ENCODE peak calls at places on chromosomes 2 and 18, in ten cellular contexts. O is endothelial cell of umbilical vein, Q is OCI-LY7, F is left ventricle myocardium inferior, A is colonic mucosa, T is dorsolateral prefrontal cortex, D is PC-3, H is heart left ventricle, N is tibial artery, K is GM23248. E is an unnamed sample.

GRCh38 chr18:23143871-23144270 is 8.6 kb downstream of the CABLES1 start:
- DNase-seq in H (no peak), N (no peak), T (peak), Q (no peak), F (no peak), K (no peak), A (no peak), D (no peak), O (no peak), E (no peak)

GRCh38 chr2:169013628-169014026 is 17.5 kb downstream of the ABCB11 start:
- DNase-seq in O (no peak), Q (no peak), A (no peak), D (no peak), N (no peak), H (no peak), F (no peak), T (no peak), K (no peak), E (no peak)

GRCh38 chr2:199443589-199444130 is 14.1 kb downstream of the SATB2 start:
- DNase-seq in O (no peak), K (peak), H (no peak), D (peak), A (no peak), F (no peak), N (no peak), T (no peak), Q (no peak), E (no peak)

GRCh38 chr2:216754812-216755211 is 59.5 kb upstream of the IGFBP5 start:
- DNase-seq in F (no peak), Q (no peak), D (no peak), A (no peak), N (no peak), K (no peak), O (no peak), T (no peak), H (no peak), E (no peak)

GRCh38 chr2:128325665-128326181 is 7.1 kb upstream of the HS6ST1 start:
- DNase-seq in N (no peak), T (peak), F (peak), K (no peak), O (no peak), H (peak), Q (no peak), D (no peak), A (no peak), E (no peak)

GRCh38 chr18:8982416-8983183 is 119.9 kb upstream of the NDUFV2 start:
- DNase-seq in T (no peak), N (no peak), O (peak), D (peak), H (no peak), K (peak), A (peak), Q (peak), F (no peak), E (peak)

GRCh38 chr2:65045651-65046050 is 10.6 kb upstream of the CEP68 start:
- DNase-seq in O (no peak), H (no peak), D (no peak), K (no peak), A (no peak), Q (no peak), N (no peak), T (no peak), F (no peak), E (no peak)

GRCh38 chr2:24825883-24826800 is 32.9 kb downstream of the CENPO start:
- DNase-seq in Q (peak), A (no peak), F (no peak), T (no peak), K (no peak), N (no peak), O (peak), D (peak), H (no peak), E (no peak)

GRCh38 chr2:28257182-28257581 is 135.5 kb upstream of the FOSL2 start:
- DNase-seq in O (no peak), N (no peak), A (no peak), Q (no peak), D (no peak), T (no peak), H (no peak), K (no peak), F (no peak), E (no peak)

GRCh38 chr2:207995887-207996286 is 29.4 kb downstream of the PLEKHM3 start:
- DNase-seq in H (no peak), F (no peak), T (no peak), O (no peak), A (no peak), Q (no peak), N (no peak), D (no peak), K (peak), E (no peak)

GRCh38 chr18:8946046-8946838 is 156.3 kb upstream of the NDUFV2 start:
- DNase-seq in Q (no peak), T (no peak), H (no peak), D (peak), A (no peak), F (no peak), N (no peak), K (peak), O (no peak), E (peak)

GRCh38 chr2:231277962-231278361 is 79.5 kb downstream of the ARMC9 start:
- DNase-seq in N (no peak), Q (no peak), F (no peak), O (no peak), H (no peak), K (no peak), A (no peak), T (no peak), D (no peak), E (no peak)

GRCh38 chr2:46170611-46171385 is 126.4 kb upstream of the EPAS1 start:
- DNase-seq in H (no peak), K (no peak), Q (no peak), A (no peak), D (no peak), T (no peak), F (no peak), N (no peak), O (peak), E (no peak)

GRCh38 chr18:32095156-32095555 is 3.5 kb downstream of the RNF138 start:
- DNase-seq in K (no peak), O (no peak), N (no peak), H (no peak), A (no peak), D (no peak), T (no peak), F (no peak), Q (no peak), E (no peak)

GRCh38 chr2:29223851-29224692 is 108.9 kb downstream of the CLIP4 start:
- DNase-seq in A (peak), K (peak), F (no peak), O (peak), D (peak), N (peak), H (no peak), T (peak), Q (no peak), E (peak)

GRCh38 chr18:47075098-47075883 is 39.9 kb upstream of the ELOA2 start:
- DNase-seq in Q (no peak), A (peak), N (no peak), T (no peak), D (peak), O (no peak), F (no peak), K (no peak), H (no peak), E (no peak)

DNA sequence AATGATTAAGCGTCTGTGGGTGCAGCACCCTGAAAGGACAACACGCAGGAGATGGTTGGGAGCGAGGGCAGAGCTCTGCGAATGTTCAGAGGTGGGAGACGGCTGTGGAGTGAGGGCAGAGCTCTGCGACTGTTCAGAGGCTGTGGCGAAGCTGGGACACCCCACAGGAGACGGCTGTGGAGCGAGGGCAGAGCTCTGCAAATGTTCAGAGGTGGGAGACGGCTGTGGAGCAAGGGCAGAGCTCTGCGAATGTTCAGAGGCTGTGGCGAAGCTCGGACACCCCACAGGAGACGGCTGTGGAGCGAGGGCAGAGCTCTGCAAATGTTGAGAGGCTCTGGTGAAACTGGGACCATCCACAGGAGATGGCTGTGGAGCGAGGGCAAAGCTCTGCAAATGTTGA is 40.0 kb upstream of the SNTG2 start:
- DNase-seq in K (no peak), H (no peak), Q (no peak), O (no peak), A (no peak), N (no peak), T (no peak), F (no peak), D (no peak), E (no peak)
- H3K4me3 ChIP-seq in K (no peak), H (no peak), Q (no peak), O (no peak), A (no peak), N (no peak), T (no peak), F (no peak), D (no peak), E (no peak)

GRCh38 chr2:132392211-132392610 is 24.4 kb upstream of the GPR39 start:
- DNase-seq in N (no peak), F (no peak), K (no peak), D (no peak), Q (no peak), H (no peak), A (no peak), T (no peak), O (no peak), E (no peak)
- H3K27ac ChIP-seq in N (no peak), F (no peak), K (no peak), D (no peak), Q (no peak), H (no peak), A (no peak), T (no peak), O (no peak), E (no peak)

DNA sequence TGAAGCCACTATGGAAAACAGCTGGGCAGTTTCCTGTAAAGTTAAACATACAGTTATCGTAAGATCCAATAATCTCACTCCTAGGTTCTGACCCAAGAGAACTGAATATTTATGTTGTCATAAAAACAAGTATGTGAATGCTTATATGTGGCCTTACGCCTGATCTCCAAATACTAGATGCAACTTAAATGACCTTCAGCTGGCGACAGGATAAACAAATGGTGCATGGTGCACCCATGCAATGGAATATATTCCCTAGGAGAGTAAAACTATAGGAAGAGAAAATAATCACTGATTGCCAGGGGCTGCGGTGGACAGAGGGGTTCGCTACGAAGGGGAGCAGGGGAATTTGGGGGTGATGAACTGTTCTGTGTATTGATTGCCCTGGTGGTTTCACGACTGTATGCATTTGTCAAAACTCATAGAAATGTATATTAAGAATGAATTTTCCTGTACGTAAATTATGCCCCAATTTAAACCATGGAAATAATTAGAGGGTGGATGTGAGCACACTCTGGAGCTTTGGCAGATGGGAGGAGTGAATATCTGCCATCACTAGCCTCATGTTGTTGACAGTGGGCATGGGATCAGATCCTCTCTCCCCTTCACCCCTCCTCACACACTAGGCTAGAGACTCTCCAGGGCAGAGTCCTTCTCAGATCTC is 100.8 kb upstream of the MYCN start:
- DNase-seq in Q (no peak), A (no peak), T (no peak), N (no peak), F (no peak), H (no peak), K (no peak), O (no peak), D (no peak), E (no peak)
- H3K4me3 ChIP-seq in Q (no peak), A (no peak), T (no peak), N (no peak), F (no peak), H (no peak), K (no peak), O (no peak), D (no peak), E (no peak)

GRCh38 chr18:7562491-7562890 is 4.6 kb upstream of the PTPRM start:
- DNase-seq in D (no peak), H (no peak), N (no peak), F (no peak), K (no peak), T (no peak), A (no peak), O (no peak), Q (no peak), E (no peak)

GRCh38 chr18:7558769-7559168 is 8.3 kb upstream of the PTPRM start:
- DNase-seq in N (no peak), O (no peak), Q (no peak), D (no peak), T (no peak), A (no peak), K (no peak), F (no peak), H (no peak), E (no peak)

GRCh38 chr18:7557891-7558454 is 9.1 kb upstream of the PTPRM start:
- DNase-seq in H (no peak), Q (no peak), O (peak), A (no peak), F (no peak), K (no peak), D (no peak), N (no peak), T (no peak), E (no peak)

GRCh38 chr18:7561907-7562460 is 5.1 kb upstream of the PTPRM start:
- DNase-seq in Q (no peak), N (no peak), O (peak), T (no peak), F (no peak), H (no peak), D (peak), A (no peak), K (no peak), E (no peak)

DNA sequence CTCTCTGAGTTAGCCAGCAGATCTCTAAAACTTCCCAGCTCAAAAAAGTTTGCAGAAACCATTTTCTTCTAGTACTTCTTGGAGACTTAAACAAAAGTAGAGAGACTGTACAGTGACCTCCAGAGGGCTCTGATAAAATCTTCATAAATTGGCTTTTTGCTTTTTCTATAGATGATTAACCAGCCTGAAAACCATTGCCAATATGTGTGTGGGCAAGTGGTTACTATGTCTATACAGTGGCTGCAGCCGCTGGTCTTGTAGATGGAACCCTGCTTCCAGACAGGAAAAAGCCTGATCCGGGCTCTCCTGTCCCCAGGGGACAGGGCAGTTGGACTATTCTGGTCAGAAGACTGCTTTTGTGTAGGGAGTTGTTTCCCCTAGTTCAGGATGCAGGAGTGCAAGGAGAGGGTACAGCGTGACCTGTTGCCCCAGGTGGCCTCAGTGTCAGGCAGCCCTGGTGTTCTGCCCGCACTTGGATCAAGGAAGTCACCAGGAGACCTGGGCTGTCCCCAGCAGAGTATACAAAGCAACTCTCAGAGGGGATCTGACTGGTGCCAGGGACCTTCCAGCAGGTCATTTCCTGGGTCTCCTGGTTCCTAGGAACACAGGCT is 7.3 kb upstream of the PTPRM start:
- DNase-seq in Q (no peak), N (no peak), H (peak), A (no peak), F (no peak), T (no peak), D (peak), O (no peak), K (no peak), E (no peak)
- H3K27ac ChIP-seq in Q (no peak), N (no peak), H (no peak), A (no peak), F (peak), T (no peak), D (no peak), O (no peak), K (no peak), E (no peak)

DNA sequence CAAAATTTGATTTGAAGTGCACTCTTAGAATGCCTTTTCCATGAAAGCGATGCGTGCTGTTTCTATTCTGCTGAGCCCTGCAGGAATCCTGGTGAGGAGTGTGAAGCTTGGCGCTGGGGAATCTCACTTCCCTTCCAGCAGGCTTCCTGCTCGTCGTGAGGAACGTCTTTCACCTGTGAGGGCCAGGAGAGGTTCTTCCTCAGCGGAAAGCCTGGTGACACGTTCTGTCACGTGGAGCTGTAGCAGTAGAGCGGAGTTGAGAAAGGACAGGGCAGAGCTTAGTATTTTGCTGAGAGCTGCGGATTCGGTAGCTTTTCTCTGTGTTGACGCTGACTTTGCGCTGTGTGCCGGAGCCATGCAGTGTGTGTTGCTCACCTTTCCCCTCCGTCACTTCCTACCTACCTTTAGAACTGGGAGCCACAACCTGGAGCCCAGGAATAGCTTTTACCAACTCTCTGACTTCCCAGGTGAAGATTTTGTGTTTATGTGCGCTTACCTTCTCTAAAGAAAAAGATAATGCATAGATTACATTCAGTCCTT is 294.8 kb downstream of the PTGR3 start:
- DNase-seq in Q (no peak), T (no peak), D (no peak), N (no peak), H (no peak), F (no peak), O (no peak), K (no peak), A (no peak), E (no peak)
- H3K4me3 ChIP-seq in Q (no peak), T (no peak), D (no peak), N (no peak), H (no peak), F (no peak), O (no peak), K (no peak), A (no peak), E (no peak)

E was measured in AG04450.